ENCODE peak calls at places on chromosomes 16 and 17, in seven cellular contexts. L is LHCN-M2; Y is hypothalamus; P is stimulated activated CD4-positive, alpha-beta T cell treated with anti-CD3 and anti-CD28 coated beads, TNF-alpha, amount 100 ng/mL, for 48 hours; N is WTC11; G is glutamatergic neuron; U is NCI-H2171 treated with DMSO at 0.1 percent for 48 hours. Q is an unnamed sample.

GRCh38 chr17:7836596-7837374 is 2.8 kb downstream of the KDM6B start:
- DNase-seq in L (peak), Y (peak), P (peak), N (peak), G (peak), U (peak), Q (peak)

GRCh38 chr17:40025991-40026815 is 11.0 kb downstream of the CSF3 start:
- DNase-seq in L (no peak), Y (no peak), P (no peak), N (no peak), G (no peak), U (no peak), Q (no peak)

GRCh38 chr17:37432671-37433070 is 26.0 kb downstream of the TADA2A start:
- DNase-seq in L (no peak), Y (no peak), P (no peak), N (no peak), G (no peak), U (no peak), Q (no peak)

GRCh38 chr16:82651921-82652601 is 25.3 kb downstream of the CDH13 start:
- DNase-seq in L (no peak), Y (no peak), P (no peak), N (no peak), G (no peak), U (no peak), Q (no peak)

GRCh38 chr17:48541574-48542113 is 3.3 kb downstream of the HOXB2 start:
- DNase-seq in L (peak), Y (no peak), P (no peak), N (no peak), G (peak), U (no peak), Q (peak)

GRCh38 chr17:76005263-76006149 is 4.9 kb downstream of the CDK3 start:
- DNase-seq in L (peak), Y (peak), P (peak), N (peak), G (peak), U (peak), Q (peak)

GRCh38 chr16:69171325-69172095 is 15.5 kb upstream of the SNTB2 start:
- DNase-seq in L (no peak), Y (no peak), P (no peak), N (no peak), G (no peak), U (no peak), Q (no peak)

GRCh38 chr16:63602206-63602927 is 1519.5 kb downstream of the CDH11 start:
- DNase-seq in L (no peak), Y (no peak), P (no peak), N (no peak), G (no peak), U (no peak), Q (no peak)

GRCh38 chr17:56185905-56186783 is 32.9 kb downstream of the ANKFN1 start:
- DNase-seq in L (peak), Y (no peak), P (no peak), N (no peak), G (no peak), U (no peak), Q (peak)

GRCh38 chr17:1724351-1724868 is at the start of gene WDR81:
- DNase-seq in L (peak), Y (peak), P (peak), N (peak), G (peak), U (peak), Q (peak)

GRCh38 chr17:2064980-2065785 is 10.3 kb downstream of the HIC1 start:
- DNase-seq in L (no peak), Y (no peak), P (no peak), N (peak), G (no peak), U (no peak), Q (no peak)

GRCh38 chr17:27362503-27362902 is 68.6 kb downstream of the WSB1 start:
- DNase-seq in L (no peak), Y (no peak), P (no peak), N (no peak), G (no peak), U (no peak), Q (no peak)

GRCh38 chr16:4714996-4715395 is 19.1 kb downstream of the ANKS3 start:
- DNase-seq in L (peak), Y (no peak), P (no peak), N (no peak), G (no peak), U (no peak), Q (no peak)

GRCh38 chr17:52653014-52653413 is 494.5 kb upstream of the CA10 start:
- DNase-seq in L (no peak), Y (no peak), P (no peak), N (no peak), G (no peak), U (no peak), Q (no peak)

GRCh38 chr16:85352221-85352620 is 239.9 kb upstream of the CIBAR2 start:
- DNase-seq in L (no peak), Y (no peak), P (no peak), N (no peak), G (no peak), U (no peak), Q (no peak)

GRCh38 chr17:36837616-36838272 is 99.5 kb upstream of the LHX1 start:
- DNase-seq in L (no peak), Y (no peak), P (no peak), N (peak), G (no peak), U (no peak), Q (no peak)

GRCh38 chr17:47864791-47865216 is 13.8 kb upstream of the SP6 start:
- DNase-seq in L (no peak), Y (no peak), P (no peak), N (no peak), G (no peak), U (no peak), Q (no peak)

GRCh38 chr16:69107311-69107962 is 2.0 kb downstream of the HAS3 start:
- DNase-seq in L (no peak), Y (no peak), P (no peak), N (peak), G (peak), U (no peak), Q (no peak)

GRCh38 chr17:4310349-4311060 is 46.7 kb upstream of the ANKFY1 start:
- DNase-seq in L (no peak), Y (no peak), P (no peak), N (no peak), G (no peak), U (no peak), Q (no peak)

GRCh38 chr16:5017678-5017969 is 16.1 kb downstream of the NAGPA start:
- DNase-seq in L (no peak), Y (no peak), P (no peak), N (no peak), G (no peak), U (no peak), Q (no peak)

GRCh38 chr17:71917715-71918114 is 203.1 kb upstream of the SOX9 start:
- DNase-seq in L (no peak), Y (no peak), P (no peak), N (no peak), G (no peak), U (no peak), Q (no peak)

GRCh38 chr17:63695889-63696288 is 4.0 kb downstream of the LIMD2 start:
- DNase-seq in L (no peak), Y (no peak), P (no peak), N (no peak), G (no peak), U (no peak), Q (no peak)

GRCh38 chr16:73753931-73754330 is 542.7 kb upstream of the PSMD7 start:
- DNase-seq in L (no peak), Y (no peak), P (no peak), N (no peak), G (no peak), U (no peak), Q (no peak)

GRCh38 chr16:57472665-57473060 is 10.2 kb downstream of the POLR2C start:
- DNase-seq in L (no peak), Y (no peak), P (no peak), N (no peak), G (no peak), U (peak), Q (no peak)

GRCh38 chr16:1178295-1178910 is 25.5 kb downstream of the CACNA1H start:
- DNase-seq in L (no peak), Y (no peak), P (no peak), N (no peak), G (no peak), U (no peak), Q (no peak)

GRCh38 chr17:61405047-61405685 is 5.5 kb downstream of the TBX2 start:
- DNase-seq in L (no peak), Y (no peak), P (no peak), N (peak), G (peak), U (no peak), Q (peak)

GRCh38 chr16:11354733-11355574 is 9.7 kb downstream of the RMI2 start:
- DNase-seq in L (no peak), Y (no peak), P (peak), N (no peak), G (no peak), U (peak), Q (no peak)

GRCh38 chr17:65936013-65936412 is 255.9 kb downstream of the CEP112 start:
- DNase-seq in L (peak), Y (no peak), P (no peak), N (no peak), G (no peak), U (no peak), Q (no peak)

GRCh38 chr17:80485846-80486245 is 9.4 kb upstream of the NPTX1 start:
- DNase-seq in L (no peak), Y (no peak), P (no peak), N (no peak), G (peak), U (peak), Q (no peak)

GRCh38 chr16:14300631-14301149 is 229.6 kb downstream of the MRTFB start:
- DNase-seq in L (peak), Y (peak), P (no peak), N (peak), G (peak), U (peak), Q (peak)

GRCh38 chr17:6358131-6358530 is 76.8 kb downstream of the AIPL1 start:
- DNase-seq in L (no peak), Y (no peak), P (no peak), N (no peak), G (no peak), U (no peak), Q (no peak)

GRCh38 chr17:74663566-74663965 is 40.0 kb upstream of the CD300E start:
- DNase-seq in L (no peak), Y (no peak), P (no peak), N (no peak), G (no peak), U (no peak), Q (no peak)

GRCh38 chr17:31512104-31512740 is 120.7 kb downstream of the RAB11FIP4 start:
- DNase-seq in L (no peak), Y (no peak), P (no peak), N (no peak), G (peak), U (no peak), Q (no peak)

GRCh38 chr17:57954421-57955182 is 610 bp downstream of the CUEDC1 start:
- DNase-seq in L (peak), Y (no peak), P (no peak), N (peak), G (peak), U (peak), Q (peak)

GRCh38 chr17:14622622-14623101 is 321.8 kb downstream of the HS3ST3B1 start:
- DNase-seq in L (no peak), Y (no peak), P (no peak), N (no peak), G (no peak), U (no peak), Q (no peak)

GRCh38 chr17:15334266-15334665 is 7.1 kb downstream of the TEKT3 start:
- DNase-seq in L (no peak), Y (no peak), P (no peak), N (no peak), G (no peak), U (no peak), Q (no peak)

GRCh38 chr16:17770104-17770503 is 299.3 kb upstream of the XYLT1 start:
- DNase-seq in L (no peak), Y (no peak), P (no peak), N (no peak), G (no peak), U (no peak), Q (no peak)